ENCODE peak calls at places on chromosomes 13 and 19, in eight cellular contexts. V, Q, Y, B, P, E, G and M are unnamed samples.

GRCh38 chr19:38433268-38433733 is at the start of gene RYR1:
- DNase-seq in V (peak), P (peak), Q (peak), G (peak), Y (no peak), B (peak), E (peak), M (peak)

GRCh38 chr19:2221918-2222317 is 14.2 kb downstream of the PLEKHJ1 start:
- DNase-seq in B (no peak), E (no peak), V (no peak), Q (peak), P (no peak), G (no peak), Y (no peak), M (no peak)

GRCh38 chr13:38685974-38686571 is 804 bp upstream of the FREM2 start:
- DNase-seq in P (no peak), V (no peak), Q (peak), Y (peak), G (no peak), E (no peak), B (peak), M (no peak)

GRCh38 chr13:26062853-26063444 is 11.1 kb upstream of the SHISA2 start:
- DNase-seq in E (peak), G (peak), Y (peak), V (no peak), P (peak), Q (peak), B (peak), M (no peak)

GRCh38 chr19:52679598-52679997 is 41.4 kb upstream of the ZNF83 start:
- DNase-seq in B (no peak), E (no peak), V (no peak), G (no peak), P (no peak), Y (no peak), Q (no peak), M (no peak)

GRCh38 chr13:51913421-51914136 is 51.8 kb downstream of the CCDC70 start:
- DNase-seq in Q (no peak), B (no peak), G (no peak), E (peak), P (peak), Y (no peak), V (no peak), M (no peak)

GRCh38 chr19:39308531-39309304 is 11.9 kb downstream of the LRFN1 start:
- DNase-seq in E (no peak), V (no peak), Y (no peak), B (no peak), P (no peak), G (no peak), Q (peak), M (no peak)

GRCh38 chr19:39778763-39779162 is at the start of gene LEUTX:
- DNase-seq in Q (no peak), E (no peak), G (no peak), Y (no peak), P (no peak), B (peak), V (no peak), M (peak)

GRCh38 chr19:28218728-28219127 is 994.2 kb downstream of the UQCRFS1 start:
- DNase-seq in P (no peak), E (no peak), V (no peak), B (no peak), Q (no peak), G (no peak), Y (no peak), M (no peak)

GRCh38 chr13:31927219-31927653 is 104.3 kb upstream of the FRY start:
- DNase-seq in P (no peak), E (no peak), Y (no peak), B (no peak), G (no peak), Q (no peak), V (no peak), M (no peak)

GRCh38 chr19:46574533-46574932 is 26.6 kb upstream of the CALM3 start:
- DNase-seq in P (no peak), V (no peak), Y (no peak), E (no peak), G (no peak), Q (peak), B (no peak), M (no peak)

GRCh38 chr19:50835103-50835784 is 1.9 kb upstream of the KLK15 start:
- DNase-seq in Q (no peak), V (no peak), Y (no peak), E (no peak), B (no peak), G (no peak), P (no peak), M (no peak)

GRCh38 chr19:10894911-10895213 is 23.5 kb downstream of the CARM1 start:
- DNase-seq in B (no peak), G (no peak), P (no peak), Y (no peak), V (no peak), Q (no peak), E (no peak), M (no peak)

GRCh38 chr13:21326155-21327030 is 132.7 kb downstream of the ZDHHC20 start:
- DNase-seq in Q (no peak), V (no peak), G (no peak), Y (peak), E (no peak), P (no peak), B (no peak), M (no peak)

GRCh38 chr13:38826182-38826813 is 139.4 kb downstream of the FREM2 start:
- DNase-seq in Y (no peak), E (peak), B (no peak), G (no peak), V (no peak), Q (no peak), P (no peak), M (no peak)

GRCh38 chr13:28558126-28558525 is 63.2 kb upstream of the FLT1 start:
- DNase-seq in E (no peak), B (no peak), Y (peak), V (no peak), G (no peak), Q (peak), P (no peak), M (no peak)

GRCh38 chr13:114257014-114257413 is 22.3 kb downstream of the CDC16 start:
- DNase-seq in Q (no peak), P (no peak), G (no peak), V (no peak), B (no peak), Y (no peak), E (no peak), M (no peak)

GRCh38 chr13:41458187-41458938 is 1.0 kb downstream of the RGCC start:
- DNase-seq in V (peak), P (no peak), G (no peak), Y (peak), Q (no peak), B (peak), E (peak), M (peak)

GRCh38 chr13:41460930-41461329 is 3.6 kb downstream of the RGCC start:
- DNase-seq in Y (no peak), P (no peak), G (no peak), B (no peak), V (no peak), Q (no peak), E (no peak), M (no peak)

GRCh38 chr13:41458939-41459753 is 1.8 kb downstream of the RGCC start:
- DNase-seq in P (peak), Y (peak), E (peak), G (peak), V (no peak), Q (peak), B (peak), M (no peak)

GRCh38 chr13:41461527-41462124 is 4.3 kb downstream of the RGCC start:
- DNase-seq in E (no peak), P (no peak), Q (no peak), V (no peak), G (no peak), B (peak), Y (no peak), M (peak)

DNA sequence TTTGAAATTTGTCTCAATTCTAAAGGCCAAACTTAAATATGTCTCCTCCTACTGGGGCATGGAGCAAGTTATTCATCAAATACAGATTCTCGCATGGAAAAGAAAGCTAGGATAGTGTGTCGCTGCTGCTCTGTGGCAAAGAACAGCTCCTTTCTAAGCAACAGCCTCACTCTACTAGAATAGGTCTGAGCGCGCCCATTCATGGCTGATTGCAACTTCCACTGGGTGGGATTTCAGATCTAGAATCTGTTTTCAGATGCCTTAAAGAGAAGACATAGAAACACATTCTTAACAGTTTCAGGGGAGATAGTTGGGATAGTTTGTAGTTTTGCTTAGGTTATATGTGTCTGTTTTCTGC is 2.4 kb downstream of the RGCC start:
- DNase-seq in G (no peak), Y (no peak), V (no peak), B (no peak), P (no peak), E (no peak), Q (no peak), M (no peak)
- H3K4me3 ChIP-seq in G (no peak), Y (no peak), V (peak), B (no peak), P (peak), E (no peak), Q (no peak), M (no peak)

GRCh38 chr13:92573467-92574057 is 653.0 kb upstream of the GPC6 start:
- DNase-seq in G (no peak), Q (peak), V (no peak), Y (peak), E (peak), B (peak), P (no peak), M (no peak)
- TF ChIP-seq CTCF in G (no peak), Q (peak), V (no peak), Y (peak), E (peak), B (no peak), P (peak), M (no peak)

GRCh38 chr19:53980553-53981407 is 10.7 kb upstream of the CACNG6 start:
- DNase-seq in Q (peak), B (no peak), P (no peak), Y (peak), E (no peak), G (peak), V (no peak), M (no peak)

GRCh38 chr19:53977991-53978731 is 13.3 kb upstream of the CACNG6 start:
- DNase-seq in Y (peak), B (no peak), G (peak), E (no peak), P (peak), Q (peak), V (peak), M (no peak)

GRCh38 chr19:53978975-53979801 is 12.2 kb upstream of the CACNG6 start:
- DNase-seq in V (no peak), G (no peak), E (no peak), P (no peak), Q (no peak), B (no peak), Y (no peak), M (no peak)

GRCh38 chr19:53981408-53981998 is 9.9 kb upstream of the CACNG6 start:
- DNase-seq in V (no peak), Q (no peak), E (no peak), B (no peak), G (no peak), Y (no peak), P (no peak), M (no peak)

DNA sequence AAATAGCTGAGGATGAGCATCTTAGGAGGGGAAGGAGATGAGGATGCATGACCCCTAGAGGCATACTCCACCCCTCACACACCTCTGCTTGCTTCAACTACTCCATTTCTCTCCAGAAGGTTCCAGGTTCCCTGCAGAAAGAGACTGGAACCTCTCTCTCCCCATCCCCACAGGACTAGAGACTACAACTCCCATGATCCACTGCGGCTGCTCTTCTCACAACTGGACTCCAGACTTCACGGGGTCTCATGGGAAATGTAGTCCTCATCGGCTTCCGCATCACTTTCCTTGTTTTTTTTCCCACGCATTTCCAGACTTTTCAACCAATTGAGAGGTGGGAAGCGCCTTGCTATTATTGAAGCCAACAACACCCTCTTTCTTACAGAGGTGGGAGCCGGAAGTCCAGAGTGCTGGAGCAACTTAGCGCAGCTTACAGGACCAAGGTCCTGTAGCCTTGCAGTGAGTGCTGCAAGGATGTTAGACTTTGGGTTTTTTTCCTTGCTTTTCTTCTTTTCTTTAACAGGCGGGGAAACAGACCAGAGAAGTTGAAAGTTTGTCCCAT is 13.9 kb upstream of the CACNG6 start:
- DNase-seq in V (no peak), Y (peak), Q (peak), B (peak), G (peak), P (peak), E (peak), M (no peak)
- H3K4me3 ChIP-seq in V (peak), Y (peak), Q (peak), B (no peak), G (no peak), P (peak), E (no peak), M (no peak)

GRCh38 chr13:81172603-81173002 is 831.7 kb upstream of the SPRY2 start:
- DNase-seq in V (no peak), B (no peak), Y (no peak), Q (no peak), P (no peak), E (no peak), G (no peak), M (no peak)

DNA sequence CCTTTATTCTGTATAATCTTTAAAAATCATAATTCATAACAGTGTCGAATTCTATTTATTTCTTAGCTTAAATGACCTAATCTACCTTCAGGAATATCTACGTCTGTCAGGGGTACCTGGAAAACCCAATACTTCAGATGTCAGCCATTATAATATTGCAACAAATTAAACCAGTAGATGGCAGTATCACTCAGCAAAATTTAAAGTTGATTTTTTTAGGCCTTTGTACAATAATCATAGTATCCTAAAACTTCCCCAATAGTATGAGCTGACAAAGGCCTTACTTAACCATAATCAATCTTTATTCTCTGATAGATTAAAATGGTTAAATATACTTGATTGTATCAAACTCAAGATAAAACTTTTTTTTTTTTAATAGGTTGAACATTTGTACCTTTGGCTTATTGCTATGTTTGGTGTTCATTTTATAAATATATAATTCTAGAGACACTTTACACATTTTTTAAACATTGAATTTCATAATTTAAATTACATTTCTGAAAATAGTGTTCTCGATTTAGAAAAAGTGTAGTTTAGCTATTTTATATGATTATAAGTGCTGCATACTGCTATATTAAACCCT is 830.2 kb upstream of the SPRY2 start:
- DNase-seq in V (no peak), G (peak), Q (peak), E (peak), Y (peak), P (no peak), B (peak), M (no peak)
- TF ChIP-seq CTCF in V (peak), G (peak), Q (peak), E (no peak), Y (peak), P (peak), B (peak), M (peak)